ENCODE peak calls at places on chromosomes 3 and 15, in five cellular contexts. Z, H, N, F and K are unnamed samples.

GRCh38 chr3:6182909-6183308 is 678.0 kb upstream of the GRM7 start:
- DNase-seq in Z (no peak), F (no peak), H (no peak), N (no peak), K (no peak)

GRCh38 chr15:65304393-65305143 is at the start of gene RNU5B-1:
- DNase-seq in N (peak; percentile 84), H (no peak), F (peak; percentile 66), Z (peak; percentile 98), K (peak; percentile 63)

GRCh38 chr3:100662113-100662823 is 47.0 kb upstream of the TFG start:
- DNase-seq in H (no peak), N (no peak), F (no peak), Z (peak; percentile 3), K (no peak)

GRCh38 chr3:141894524-141895176 is 18.2 kb downstream of the ATP1B3 start:
- DNase-seq in H (no peak), N (no peak), Z (peak; percentile 92), F (no peak), K (no peak)

GRCh38 chr3:25584011-25584789 is 80.5 kb downstream of the TOP2B start:
- DNase-seq in N (no peak), Z (no peak), F (no peak), H (peak; percentile 80), K (no peak)

GRCh38 chr15:74870496-74871213 is 2.5 kb downstream of the SCAMP2 start:
- DNase-seq in F (no peak), Z (no peak), H (no peak), N (no peak), K (no peak)

GRCh38 chr3:43728947-43729346 is 38.2 kb downstream of the ABHD5 start:
- DNase-seq in N (no peak), F (no peak), Z (no peak), H (no peak), K (no peak)

GRCh38 chr3:128950223-128950938 is 43.5 kb downstream of the CFAP92 start:
- DNase-seq in N (peak; percentile 50), H (no peak), Z (peak; percentile 38), F (no peak), K (no peak)

GRCh38 chr3:195727596-195728195 is 6.9 kb downstream of the MUC20 start:
- DNase-seq in N (no peak), Z (no peak), H (no peak), F (no peak), K (no peak)

GRCh38 chr3:176183181-176183580 is 1014.1 kb downstream of the TBL1XR1 start:
- DNase-seq in N (no peak), H (no peak), F (no peak), Z (no peak), K (no peak)

GRCh38 chr3:61927332-61927731 is 366.0 kb downstream of the PTPRG start:
- DNase-seq in N (peak; percentile 84), F (no peak), H (peak; percentile 93), Z (peak; percentile 77), K (peak; percentile 57)

GRCh38 chr3:142259359-142259758 is 34.0 kb upstream of the GK5 start:
- DNase-seq in Z (no peak), H (no peak), N (no peak), F (no peak), K (no peak)

GRCh38 chr15:89826671-89827655 is 12.3 kb upstream of the ANPEP start:
- DNase-seq in H (no peak), F (no peak), Z (no peak), N (no peak), K (no peak)

GRCh38 chr3:45381168-45381852 is 7.1 kb upstream of the LARS2 start:
- DNase-seq in Z (no peak), N (no peak), H (no peak), F (no peak), K (no peak)

GRCh38 chr15:75065467-75065850 is 42.1 kb downstream of the PPCDC start:
- DNase-seq in F (no peak), H (no peak), N (no peak), Z (peak; percentile 24), K (no peak)

GRCh38 chr15:98547741-98548166 is 100.6 kb upstream of the IGF1R start:
- DNase-seq in H (no peak), Z (no peak), F (no peak), N (peak; percentile 85), K (no peak)

GRCh38 chr3:105823149-105823866 is 45.5 kb downstream of the CBLB start:
- DNase-seq in H (no peak), N (no peak), Z (peak; percentile 98), F (no peak), K (no peak)

GRCh38 chr15:62068071-62068786 is 1.5 kb downstream of the C2CD4A start:
- DNase-seq in F (peak; percentile 14), N (no peak), H (no peak), Z (no peak), K (no peak)
- TF ChIP-seq CTCF in F (peak; percentile 37), N (no peak), H (no peak), Z (no peak), K (no peak)

DNA sequence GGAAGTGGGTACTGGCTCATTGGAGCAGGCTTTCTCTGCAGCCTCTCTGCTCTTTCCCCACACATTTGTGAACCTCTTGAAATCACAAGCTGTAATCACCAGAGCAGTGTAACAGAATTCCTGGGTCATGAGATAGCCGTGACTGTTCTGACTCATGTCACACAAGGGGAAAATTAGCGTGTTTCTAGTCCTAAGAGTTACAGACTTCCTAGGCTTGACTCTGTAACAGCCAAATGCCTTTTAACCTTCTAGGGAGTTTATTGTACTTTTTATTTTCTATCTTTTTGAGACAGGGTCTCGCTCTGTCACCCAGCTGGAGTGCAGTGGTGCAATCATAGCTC is 54.7 kb upstream of the TRAK1 start:
- DNase-seq in N (no peak), H (no peak), F (no peak), Z (peak; percentile 97), K (no peak)
- TF ChIP-seq POLR2A in N (no peak), H (no peak), F (no peak), Z (no peak), K (no peak)

GRCh38 chr3:150793641-150794040 is 30.7 kb upstream of the SIAH2 start:
- DNase-seq in N (no peak), H (peak; percentile 19), F (no peak), Z (no peak), K (no peak)
- TF ChIP-seq CTCF in N (no peak), H (no peak), F (no peak), Z (no peak), K (no peak)

DNA sequence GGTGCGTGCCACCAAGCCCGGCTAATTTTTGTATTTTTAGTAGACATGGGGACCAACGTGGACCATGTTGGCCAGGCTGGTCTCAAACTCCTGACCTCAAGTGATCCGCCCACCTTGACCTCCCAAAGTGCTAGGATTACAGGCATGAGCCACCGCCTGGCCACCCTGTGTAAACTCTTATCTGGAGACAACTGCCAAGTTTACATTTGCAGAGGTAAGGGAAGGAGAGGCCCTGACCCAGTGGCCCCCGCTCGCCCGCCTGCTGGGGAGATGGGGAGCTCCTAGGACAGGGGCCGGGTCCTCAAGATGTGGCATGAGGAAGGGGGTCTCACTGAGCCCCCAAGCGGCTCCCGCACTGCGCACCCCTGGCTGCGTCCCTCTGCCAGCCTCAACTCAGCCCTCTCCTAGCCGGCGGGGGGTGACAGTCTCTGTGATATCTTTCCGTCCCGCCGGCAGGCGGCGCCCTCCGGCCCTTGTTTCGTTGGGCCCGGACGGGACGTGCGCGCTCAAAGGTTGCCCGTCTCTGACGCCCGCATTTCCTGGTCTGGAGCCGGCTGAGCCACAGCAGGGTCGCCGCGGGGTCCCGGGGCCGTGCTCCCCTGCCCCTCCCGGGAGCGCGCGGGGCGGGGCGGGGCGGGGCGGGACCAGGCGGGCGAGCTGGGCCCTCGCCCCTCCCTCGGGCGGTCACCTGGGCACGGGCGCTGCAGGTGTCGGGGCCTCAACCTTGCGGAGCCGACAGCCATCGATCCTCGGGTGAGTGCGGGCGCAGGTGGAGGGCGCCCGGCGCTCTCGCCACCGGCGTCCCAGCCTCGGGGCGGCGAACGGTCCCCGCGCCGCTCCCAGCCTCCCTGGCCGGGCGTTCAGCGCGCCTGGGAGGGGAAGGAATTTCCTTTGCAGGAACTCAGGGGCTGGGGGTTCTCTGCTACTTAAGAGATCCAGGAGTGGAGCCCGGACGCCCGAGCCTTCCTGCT is at the start of gene GPR160:
- DNase-seq in H (no peak), N (peak; percentile 87), F (peak; percentile 79), Z (peak; percentile 15), K (peak; percentile 85)
- TF ChIP-seq POLR2A in H (no peak), N (no peak), F (no peak), Z (no peak), K (no peak)

GRCh38 chr3:121970047-121970446 is 52.0 kb downstream of the ILDR1 start:
- DNase-seq in Z (peak; percentile 1), F (peak; percentile 56), H (no peak), N (no peak), K (no peak)

GRCh38 chr3:121976727-121977126 is 45.3 kb downstream of the ILDR1 start:
- DNase-seq in F (no peak), N (no peak), H (no peak), Z (no peak), K (no peak)

GRCh38 chr3:121975702-121976302 is 46.2 kb downstream of the ILDR1 start:
- DNase-seq in Z (no peak), F (no peak), N (no peak), H (no peak), K (no peak)

GRCh38 chr3:121979246-121979645 is 42.8 kb downstream of the ILDR1 start:
- DNase-seq in N (no peak), F (no peak), H (no peak), Z (no peak), K (no peak)

GRCh38 chr3:121974601-121975111 is 47.4 kb downstream of the ILDR1 start:
- DNase-seq in N (no peak), Z (no peak), H (no peak), F (no peak), K (no peak)
- TF ChIP-seq CTCF in N (no peak), Z (no peak), H (no peak), F (no peak), K (no peak)

DNA sequence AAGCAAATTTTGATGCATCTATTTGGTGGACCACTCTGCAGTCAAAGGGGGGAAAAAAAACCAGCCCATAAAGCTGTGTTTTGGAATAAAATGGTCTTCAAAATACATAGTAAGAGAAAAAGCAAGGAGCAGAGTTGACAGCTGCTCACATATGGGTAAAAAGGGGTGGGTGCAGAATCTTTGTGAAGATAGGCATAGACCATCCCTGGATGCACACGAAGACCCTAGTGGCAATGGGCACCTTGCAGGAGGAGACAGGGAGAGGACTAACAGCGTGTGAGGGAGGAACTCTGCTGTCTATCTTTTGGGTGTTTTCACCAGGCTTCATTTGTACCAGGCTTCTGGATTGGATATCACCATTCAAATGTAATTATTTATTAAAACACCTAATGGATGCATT is 43.9 kb downstream of the CTNNB1 start:
- DNase-seq in Z (no peak), F (no peak), H (no peak), N (no peak), K (no peak)
- TF ChIP-seq POLR2A in Z (no peak), F (no peak), H (no peak), N (no peak), K (no peak)

GRCh38 chr3:82163907-82164520 is 402.6 kb upstream of the GBE1 start:
- DNase-seq in N (no peak), H (no peak), F (no peak), Z (peak; percentile 18), K (no peak)
- TF ChIP-seq CTCF in N (no peak), H (no peak), F (no peak), Z (peak; percentile 25), K (no peak)

GRCh38 chr3:57972421-57973111 is 35.7 kb upstream of the FLNB start:
- DNase-seq in F (peak; percentile 93), Z (no peak), N (no peak), H (no peak), K (peak; percentile 62)
- TF ChIP-seq POLR2A in F (no peak), Z (no peak), N (no peak), H (no peak), K (no peak)